ENCODE peak calls at places on chromosomes 7 and 10, in ten cellular contexts. B, C, M, O, X, W, L, N, J and G are unnamed samples.
A peak's percentile ranks its signal among the peaks of the same experiment; 100 is the strongest.

GRCh38 chr10:75180592-75180991 is 30.0 kb upstream of the VDAC2 start:
- DNase-seq in B (no peak), C (no peak), M (no peak), O (peak; percentile 51), X (no peak), W (no peak), L (no peak), N (no peak), J (no peak), G (no peak)

GRCh38 chr7:135856356-135857144 is 107.9 kb upstream of the FAM180A start:
- DNase-seq in B (no peak), C (no peak), M (no peak), O (peak; percentile 36), X (no peak), W (no peak), L (no peak), N (no peak), J (no peak), G (no peak)

GRCh38 chr10:114996542-114996941 is 58.5 kb downstream of the TRUB1 start:
- DNase-seq in B (no peak), C (no peak), M (no peak), O (no peak), X (peak; percentile 17), W (no peak), L (no peak), N (no peak), J (no peak), G (no peak)

GRCh38 chr10:71234970-71235681 is 22.8 kb downstream of the UNC5B start:
- DNase-seq in B (no peak), C (peak; percentile 54), M (no peak), O (peak; percentile 87), X (no peak), W (peak; percentile 87), L (no peak), N (no peak), J (peak; percentile 51), G (no peak)

GRCh38 chr7:107035446-107035845 is 9.1 kb upstream of the PRKAR2B start:
- DNase-seq in B (no peak), C (no peak), M (peak; percentile 31), O (peak; percentile 28), X (peak; percentile 39), W (no peak), L (no peak), N (no peak), J (no peak), G (no peak)

GRCh38 chr10:94677691-94678090 is 5.8 kb upstream of the CYP2C18 start:
- DNase-seq in B (no peak), C (no peak), M (peak; percentile 34), O (no peak), X (no peak), W (no peak), L (no peak), N (no peak), J (no peak), G (no peak)

GRCh38 chr7:92694211-92694610 is 104.0 kb upstream of the FAM133B start:
- DNase-seq in B (no peak), C (no peak), M (no peak), O (no peak), X (no peak), W (no peak), L (no peak), N (no peak), J (no peak), G (no peak)

GRCh38 chr10:79488303-79488702 is 24.0 kb upstream of the EIF5AL1 start:
- DNase-seq in B (no peak), C (peak; percentile 69), M (peak; percentile 53), O (peak; percentile 93), X (peak; percentile 79), W (no peak), L (no peak), N (no peak), J (peak; percentile 75), G (no peak)

GRCh38 chr10:113441220-113441619 is 111.6 kb upstream of the HABP2 start:
- DNase-seq in B (no peak), C (no peak), M (no peak), O (no peak), X (no peak), W (no peak), L (no peak), N (no peak), J (no peak), G (no peak)

GRCh38 chr7:99092064-99092720 is 51.7 kb downstream of the SMURF1 start:
- DNase-seq in B (no peak), C (no peak), M (no peak), O (no peak), X (no peak), W (no peak), L (no peak), N (no peak), J (no peak), G (no peak)

GRCh38 chr10:99484626-99485581 is 47.8 kb upstream of the NKX2-3 start:
- DNase-seq in B (no peak), C (no peak), M (no peak), O (no peak), X (no peak), W (no peak), L (no peak), N (peak; percentile 0), J (no peak), G (no peak)

GRCh38 chr10:57338823-57339558 is 928.7 kb downstream of the IPMK start:
- DNase-seq in B (no peak), C (no peak), M (peak; percentile 46), O (peak; percentile 60), X (peak; percentile 8), W (peak; percentile 11), L (no peak), N (peak; percentile 19), J (no peak), G (no peak)

GRCh38 chr7:40570218-40570617 is 435.4 kb downstream of the SUGCT start:
- DNase-seq in B (no peak), C (no peak), M (no peak), O (peak; percentile 29), X (no peak), W (no peak), L (no peak), N (no peak), J (no peak), G (no peak)

GRCh38 chr10:86345296-86346168 is 21.1 kb downstream of the GRID1 start:
- DNase-seq in B (no peak), C (peak; percentile 80), M (peak; percentile 84), O (no peak), X (no peak), W (no peak), L (no peak), N (no peak), J (peak; percentile 84), G (no peak)

GRCh38 chr10:61175331-61175730 is 231.3 kb upstream of the RHOBTB1 start:
- DNase-seq in B (no peak), C (no peak), M (no peak), O (no peak), X (no peak), W (no peak), L (no peak), N (no peak), J (no peak), G (no peak)

GRCh38 chr10:78974409-78975317 is 94.1 kb upstream of the ZMIZ1 start:
- DNase-seq in B (peak; percentile 77), C (peak; percentile 63), M (peak; percentile 54), O (peak; percentile 89), X (peak; percentile 49), W (peak; percentile 64), L (peak; percentile 25), N (peak; percentile 49), J (peak; percentile 77), G (peak; percentile 27)

GRCh38 chr10:113169111-113169510 is 219.1 kb downstream of the TCF7L2 start:
- DNase-seq in B (no peak), C (no peak), M (no peak), O (no peak), X (no peak), W (no peak), L (no peak), N (no peak), J (no peak), G (no peak)